ENCODE peak calls at places on chromosome 9, in seven cellular contexts. I is aorta, O is right atrium auricular region, B is cardiac muscle cell, M is lower lobe of right lung, Q is uterus, C is H1. J is an unnamed sample.

GRCh38 chr9:137613738-137614523 is 4.9 kb upstream of the EHMT1 start:
- DNase-seq in B (no peak), Q (no peak), I (no peak), C (no peak), O (no peak), M (no peak), J (no peak)

GRCh38 chr9:124770359-124771020 is 621 bp downstream of the NR6A1 start:
- DNase-seq in C (no peak), B (peak; percentile 49), O (no peak), Q (no peak), M (peak; percentile 56), I (peak; percentile 53), J (no peak)

GRCh38 chr9:35333551-35333950 is 156.4 kb upstream of the RUSC2 start:
- DNase-seq in M (no peak), O (no peak), I (no peak), B (no peak), Q (no peak), C (no peak), J (no peak)

GRCh38 chr9:13939129-13939528 is 374.8 kb downstream of the NFIB start:
- DNase-seq in C (no peak), B (peak; percentile 37), O (no peak), Q (no peak), M (no peak), I (no peak), J (no peak)

GRCh38 chr9:113705938-113706519 is 170.1 kb upstream of the ZNF618 start:
- DNase-seq in O (no peak), Q (no peak), I (no peak), B (peak; percentile 23), C (no peak), M (no peak), J (no peak)

GRCh38 chr9:91768507-91768906 is 181.5 kb downstream of the ROR2 start:
- DNase-seq in B (no peak), M (no peak), Q (no peak), I (no peak), C (no peak), O (no peak), J (no peak)

GRCh38 chr9:126373241-126373640 is 46.6 kb downstream of the MVB12B start:
- DNase-seq in Q (no peak), O (no peak), I (no peak), C (no peak), B (no peak), M (no peak), J (no peak)

GRCh38 chr9:88537743-88538055 is 2.7 kb downstream of the NXNL2 start:
- DNase-seq in C (no peak), B (no peak), Q (peak; percentile 80), M (no peak), I (peak; percentile 90), O (peak; percentile 95), J (peak; percentile 32)

GRCh38 chr9:124260769-124261603 is 3.2 kb downstream of the NEK6 start:
- DNase-seq in Q (no peak), I (peak; percentile 75), C (no peak), O (no peak), M (no peak), B (no peak), J (no peak)

GRCh38 chr9:87112656-87113055 is 165.3 kb upstream of the GAS1 start:
- DNase-seq in I (no peak), C (no peak), Q (no peak), O (no peak), M (no peak), B (no peak), J (no peak)

GRCh38 chr9:88511906-88512305 is 23.1 kb upstream of the NXNL2 start:
- DNase-seq in Q (no peak), O (no peak), M (peak; percentile 4), C (no peak), B (no peak), I (no peak), J (no peak)

GRCh38 chr9:14346826-14347407 is 33.0 kb upstream of the NFIB start:
- DNase-seq in O (no peak), C (peak; percentile 67), I (peak; percentile 59), B (no peak), Q (no peak), M (no peak), J (peak; percentile 52)

GRCh38 chr9:131671150-131671549 is 68.7 kb downstream of the RAPGEF1 start:
- DNase-seq in I (no peak), O (no peak), Q (no peak), C (no peak), M (no peak), B (no peak), J (no peak)
- H3K4me1 ChIP-seq in I (peaks cover 8% of the 10 kb centered on the region), O (peaks cover 91% of the 10 kb centered on the region), Q (peaks cover 21% of the 10 kb centered on the region), C (peaks cover 19% of the 10 kb centered on the region), M (peaks cover 100% of the 10 kb centered on the region), B (peaks cover 33% of the 10 kb centered on the region), J (peaks cover 100% of the 10 kb centered on the region)

GRCh38 chr9:70113403-70114022 is 69.9 kb downstream of the MAMDC2 start:
- DNase-seq in I (peak; percentile 71), M (peak; percentile 56), O (peak; percentile 77), C (peak; percentile 65), Q (peak; percentile 62), B (peak; percentile 57), J (peak; percentile 52)

GRCh38 chr9:70117835-70118319 is 74.2 kb downstream of the MAMDC2 start:
- DNase-seq in O (no peak), B (no peak), M (no peak), C (no peak), Q (no peak), I (no peak), J (no peak)

GRCh38 chr9:70112981-70113380 is 69.3 kb downstream of the MAMDC2 start:
- DNase-seq in O (no peak), Q (no peak), B (no peak), C (peak; percentile 38), M (no peak), I (no peak), J (no peak)

GRCh38 chr9:70111641-70112236 is 68.1 kb downstream of the MAMDC2 start:
- DNase-seq in B (no peak), C (peak; percentile 16), O (no peak), Q (no peak), M (no peak), I (no peak), J (no peak)

DNA sequence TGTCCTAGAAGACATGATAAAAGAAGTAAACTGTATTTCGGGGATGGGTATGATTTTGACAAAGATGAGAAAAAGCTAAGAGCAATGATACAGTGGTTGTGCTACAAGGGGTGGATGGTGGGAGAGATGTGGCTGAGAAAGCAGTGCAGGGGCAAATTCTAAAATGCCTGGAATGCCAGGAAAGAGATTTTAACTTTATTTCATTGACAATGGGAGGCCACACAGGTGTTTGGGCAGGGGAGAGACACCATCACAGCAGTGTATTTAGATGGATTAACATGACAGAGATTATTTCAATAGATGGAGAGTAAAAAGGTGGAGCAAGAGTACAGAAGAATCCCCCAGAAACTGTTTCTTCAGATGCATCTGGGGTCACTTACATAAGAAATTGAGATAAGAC is 71.2 kb downstream of the MAMDC2 start:
- DNase-seq in O (no peak), I (no peak), Q (no peak), B (no peak), M (no peak), C (no peak), J (no peak)
- H3K4me1 ChIP-seq in O (peaks cover 18% of the 10 kb centered on the region), I (no peaks in the 10 kb centered on the region), Q (no peaks in the 10 kb centered on the region), B (no peaks in the 10 kb centered on the region), M (peaks cover 13% of the 10 kb centered on the region), C (peaks cover 3% of the 10 kb centered on the region), J (peaks cover 17% of the 10 kb centered on the region)

GRCh38 chr9:27523141-27523540 is 949 bp upstream of the IFNK start:
- DNase-seq in C (no peak), M (no peak), B (no peak), I (no peak), O (no peak), Q (no peak), J (no peak)
- H3K4me1 ChIP-seq in C (peaks cover 4% of the 10 kb centered on the region), M (no peaks in the 10 kb centered on the region), B (no peaks in the 10 kb centered on the region), I (no peaks in the 10 kb centered on the region), O (peaks cover 9% of the 10 kb centered on the region), Q (peaks cover 8% of the 10 kb centered on the region), J (peaks cover 21% of the 10 kb centered on the region)

GRCh38 chr9:32603914-32604852 is 31.2 kb upstream of the NDUFB6 start:
- DNase-seq in O (no peak), C (no peak), I (no peak), Q (no peak), B (no peak), M (no peak), J (no peak)
- H3K4me1 ChIP-seq in O (no peaks in the 10 kb centered on the region), C (no peaks in the 10 kb centered on the region), I (no peaks in the 10 kb centered on the region), Q (no peaks in the 10 kb centered on the region), B (no peaks in the 10 kb centered on the region), M (no peaks in the 10 kb centered on the region), J (no peaks in the 10 kb centered on the region)

GRCh38 chr9:71681708-71682268 is 86.5 kb downstream of the CEMIP2 start:
- DNase-seq in Q (no peak), O (no peak), B (peak; percentile 59), M (no peak), I (no peak), C (no peak), J (no peak)

GRCh38 chr9:71683598-71684235 is 84.6 kb downstream of the CEMIP2 start:
- DNase-seq in B (peak; percentile 13), I (peak; percentile 65), C (peak; percentile 55), O (peak; percentile 68), Q (no peak), M (peak; percentile 59), J (no peak)

GRCh38 chr9:71685394-71685793 is 82.9 kb downstream of the CEMIP2 start:
- DNase-seq in O (no peak), I (no peak), M (no peak), Q (no peak), B (no peak), C (no peak), J (no peak)

GRCh38 chr9:71685988-71686387 is 82.3 kb downstream of the CEMIP2 start:
- DNase-seq in B (no peak), M (no peak), C (no peak), Q (no peak), O (no peak), I (no peak), J (no peak)

DNA sequence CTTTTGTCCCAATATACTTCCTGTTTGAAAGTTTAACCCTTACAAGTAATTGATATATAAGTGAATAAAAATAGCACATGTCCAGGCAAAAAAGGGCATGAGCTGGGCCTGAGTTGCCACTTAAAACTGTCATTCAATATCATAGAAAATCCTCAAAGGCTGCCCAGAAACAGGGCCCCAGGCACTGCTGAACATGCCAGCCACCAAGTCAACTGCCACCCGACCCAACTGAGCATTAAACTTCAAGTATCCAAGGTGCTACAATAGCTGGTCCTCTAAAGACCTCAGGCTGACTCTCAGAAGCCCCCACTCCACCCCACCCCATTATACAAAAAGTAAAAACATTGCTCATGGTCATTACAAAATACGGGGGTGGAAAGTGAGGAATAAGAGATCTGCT is 83.7 kb downstream of the CEMIP2 start:
- DNase-seq in O (no peak), B (no peak), C (no peak), M (no peak), Q (no peak), I (no peak), J (no peak)
- H3K4me1 ChIP-seq in O (peaks cover 30% of the 10 kb centered on the region), B (peaks cover 23% of the 10 kb centered on the region), C (no peaks in the 10 kb centered on the region), M (peaks cover 55% of the 10 kb centered on the region), Q (no peaks in the 10 kb centered on the region), I (peaks cover 6% of the 10 kb centered on the region), J (peaks cover 45% of the 10 kb centered on the region)